ENCODE peak calls at places on chromosome 6, in eight cellular contexts. One of them, this sample, is unnamed.

GRCh38 chr6:34028691-34029360 is 117.1 kb downstream of the GRM4 start:
- DNase-seq in spleen: no peak
- DNase-seq in activated naive CD4-positive, alpha-beta T cell treated with anti-CD3 and anti-CD28 coated beads, Interleukin-2, amount 10 ng/mL, durations not matched to agents 7 days and 5 days: no peak
- DNase-seq in colonic mucosa: no peak
- DNase-seq in erythroblast: no peak
- DNase-seq in H7: no peak
- DNase-seq in activated naive CD8-positive, alpha-beta T cell treated with anti-CD3 and anti-CD28 coated beads for 36 hours: no peak
- DNase-seq in nucleus accumbens: no peak
- DNase-seq in this sample: no peak

GRCh38 chr6:66861007-66861541 is 1154.0 kb upstream of the EYS start:
- DNase-seq in H7: no peak
- DNase-seq in activated naive CD4-positive, alpha-beta T cell treated with anti-CD3 and anti-CD28 coated beads, Interleukin-2, amount 10 ng/mL, durations not matched to agents 7 days and 5 days: no peak
- DNase-seq in activated naive CD8-positive, alpha-beta T cell treated with anti-CD3 and anti-CD28 coated beads for 36 hours: no peak
- DNase-seq in nucleus accumbens: no peak
- DNase-seq in spleen: no peak
- DNase-seq in colonic mucosa: no peak
- DNase-seq in erythroblast: no peak
- DNase-seq in this sample: no peak

GRCh38 chr6:166439366-166440091 is 56.8 kb upstream of the MPC1 start:
- DNase-seq in activated naive CD4-positive, alpha-beta T cell treated with anti-CD3 and anti-CD28 coated beads, Interleukin-2, amount 10 ng/mL, durations not matched to agents 7 days and 5 days: no peak
- DNase-seq in colonic mucosa: no peak
- DNase-seq in nucleus accumbens: no peak
- DNase-seq in spleen: no peak
- DNase-seq in H7: no peak
- DNase-seq in erythroblast: no peak
- DNase-seq in activated naive CD8-positive, alpha-beta T cell treated with anti-CD3 and anti-CD28 coated beads for 36 hours: no peak
- DNase-seq in this sample: no peak

GRCh38 chr6:20233007-20233730 is 20.9 kb upstream of the MBOAT1 start:
- DNase-seq in activated naive CD4-positive, alpha-beta T cell treated with anti-CD3 and anti-CD28 coated beads, Interleukin-2, amount 10 ng/mL, durations not matched to agents 7 days and 5 days: no peak
- DNase-seq in nucleus accumbens: no peak
- DNase-seq in erythroblast: no peak
- DNase-seq in colonic mucosa: no peak
- DNase-seq in H7: no peak
- DNase-seq in spleen: no peak
- DNase-seq in activated naive CD8-positive, alpha-beta T cell treated with anti-CD3 and anti-CD28 coated beads for 36 hours: no peak
- DNase-seq in this sample: no peak

GRCh38 chr6:26224940-26225847 is 138.0 kb downstream of the HFE start:
- DNase-seq in erythroblast: peak; percentile 92
- DNase-seq in activated naive CD8-positive, alpha-beta T cell treated with anti-CD3 and anti-CD28 coated beads for 36 hours: no peak
- DNase-seq in activated naive CD4-positive, alpha-beta T cell treated with anti-CD3 and anti-CD28 coated beads, Interleukin-2, amount 10 ng/mL, durations not matched to agents 7 days and 5 days: no peak
- DNase-seq in spleen: peak; percentile 82
- DNase-seq in colonic mucosa: no peak
- DNase-seq in H7: peak; percentile 77
- DNase-seq in nucleus accumbens: no peak
- DNase-seq in this sample: peak; percentile 83

GRCh38 chr6:17355404-17355774 is 38.0 kb upstream of the CAP2 start:
- DNase-seq in spleen: no peak
- DNase-seq in nucleus accumbens: no peak
- DNase-seq in activated naive CD8-positive, alpha-beta T cell treated with anti-CD3 and anti-CD28 coated beads for 36 hours: no peak
- DNase-seq in H7: no peak
- DNase-seq in activated naive CD4-positive, alpha-beta T cell treated with anti-CD3 and anti-CD28 coated beads, Interleukin-2, amount 10 ng/mL, durations not matched to agents 7 days and 5 days: no peak
- DNase-seq in colonic mucosa: no peak
- DNase-seq in erythroblast: no peak
- DNase-seq in this sample: no peak

GRCh38 chr6:97215157-97215769 is 67.8 kb downstream of the MMS22L start:
- DNase-seq in H7: peak; percentile 13
- DNase-seq in spleen: no peak
- DNase-seq in activated naive CD4-positive, alpha-beta T cell treated with anti-CD3 and anti-CD28 coated beads, Interleukin-2, amount 10 ng/mL, durations not matched to agents 7 days and 5 days: no peak
- DNase-seq in colonic mucosa: peak; percentile 21
- DNase-seq in nucleus accumbens: no peak
- DNase-seq in activated naive CD8-positive, alpha-beta T cell treated with anti-CD3 and anti-CD28 coated beads for 36 hours: no peak
- DNase-seq in erythroblast: peak; percentile 69
- DNase-seq in this sample: peak; percentile 20

GRCh38 chr6:152750694-152751093 is at the start of gene VIP:
- DNase-seq in erythroblast: no peak
- DNase-seq in colonic mucosa: no peak
- DNase-seq in nucleus accumbens: no peak
- DNase-seq in activated naive CD8-positive, alpha-beta T cell treated with anti-CD3 and anti-CD28 coated beads for 36 hours: no peak
- DNase-seq in activated naive CD4-positive, alpha-beta T cell treated with anti-CD3 and anti-CD28 coated beads, Interleukin-2, amount 10 ng/mL, durations not matched to agents 7 days and 5 days: no peak
- DNase-seq in H7: peak; percentile 32
- DNase-seq in spleen: no peak
- DNase-seq in this sample: no peak

GRCh38 chr6:73969982-73970960 is 274.3 kb downstream of the CD109 start:
- DNase-seq in spleen: no peak
- DNase-seq in activated naive CD4-positive, alpha-beta T cell treated with anti-CD3 and anti-CD28 coated beads, Interleukin-2, amount 10 ng/mL, durations not matched to agents 7 days and 5 days: no peak
- DNase-seq in H7: no peak
- DNase-seq in activated naive CD8-positive, alpha-beta T cell treated with anti-CD3 and anti-CD28 coated beads for 36 hours: no peak
- DNase-seq in erythroblast: peak; percentile 7
- DNase-seq in nucleus accumbens: no peak
- DNase-seq in colonic mucosa: no peak
- DNase-seq in this sample: peak; percentile 25

GRCh38 chr6:15941168-15941567 is 187.7 kb upstream of the MYLIP start:
- DNase-seq in activated naive CD8-positive, alpha-beta T cell treated with anti-CD3 and anti-CD28 coated beads for 36 hours: no peak
- DNase-seq in nucleus accumbens: no peak
- DNase-seq in spleen: no peak
- DNase-seq in activated naive CD4-positive, alpha-beta T cell treated with anti-CD3 and anti-CD28 coated beads, Interleukin-2, amount 10 ng/mL, durations not matched to agents 7 days and 5 days: no peak
- DNase-seq in colonic mucosa: no peak
- DNase-seq in H7: no peak
- DNase-seq in erythroblast: no peak
- DNase-seq in this sample: no peak

GRCh38 chr6:41713650-41714291 is 21.6 kb downstream of the TFEB start:
- DNase-seq in nucleus accumbens: no peak
- DNase-seq in activated naive CD8-positive, alpha-beta T cell treated with anti-CD3 and anti-CD28 coated beads for 36 hours: peak; percentile 17
- DNase-seq in H7: no peak
- DNase-seq in spleen: peak; percentile 79
- DNase-seq in erythroblast: no peak
- DNase-seq in activated naive CD4-positive, alpha-beta T cell treated with anti-CD3 and anti-CD28 coated beads, Interleukin-2, amount 10 ng/mL, durations not matched to agents 7 days and 5 days: no peak
- DNase-seq in colonic mucosa: no peak
- DNase-seq in this sample: no peak

GRCh38 chr6:137494281-137494966 is at the start of gene OLIG3:
- DNase-seq in colonic mucosa: no peak
- DNase-seq in H7: peak; percentile 85
- DNase-seq in activated naive CD8-positive, alpha-beta T cell treated with anti-CD3 and anti-CD28 coated beads for 36 hours: peak; percentile 49
- DNase-seq in spleen: no peak
- DNase-seq in activated naive CD4-positive, alpha-beta T cell treated with anti-CD3 and anti-CD28 coated beads, Interleukin-2, amount 10 ng/mL, durations not matched to agents 7 days and 5 days: peak; percentile 34
- DNase-seq in nucleus accumbens: no peak
- DNase-seq in erythroblast: no peak
- DNase-seq in this sample: no peak

GRCh38 chr6:34810936-34811632 is 19.2 kb downstream of the BLTP3A start:
- DNase-seq in spleen: no peak
- DNase-seq in H7: no peak
- DNase-seq in erythroblast: no peak
- DNase-seq in colonic mucosa: peak; percentile 22
- DNase-seq in activated naive CD4-positive, alpha-beta T cell treated with anti-CD3 and anti-CD28 coated beads, Interleukin-2, amount 10 ng/mL, durations not matched to agents 7 days and 5 days: no peak
- DNase-seq in nucleus accumbens: no peak
- DNase-seq in activated naive CD8-positive, alpha-beta T cell treated with anti-CD3 and anti-CD28 coated beads for 36 hours: peak; percentile 37
- DNase-seq in this sample: no peak

GRCh38 chr6:10939840-10940239 is 53.0 kb downstream of the SYCP2L start:
- DNase-seq in colonic mucosa: no peak
- DNase-seq in H7: no peak
- DNase-seq in nucleus accumbens: no peak
- DNase-seq in spleen: no peak
- DNase-seq in activated naive CD4-positive, alpha-beta T cell treated with anti-CD3 and anti-CD28 coated beads, Interleukin-2, amount 10 ng/mL, durations not matched to agents 7 days and 5 days: no peak
- DNase-seq in erythroblast: no peak
- DNase-seq in activated naive CD8-positive, alpha-beta T cell treated with anti-CD3 and anti-CD28 coated beads for 36 hours: no peak
- DNase-seq in this sample: no peak

GRCh38 chr6:13769655-13770053 is 44.7 kb downstream of the MCUR1 start:
- DNase-seq in erythroblast: peak; percentile 45
- DNase-seq in colonic mucosa: no peak
- DNase-seq in H7: peak; percentile 87
- DNase-seq in activated naive CD8-positive, alpha-beta T cell treated with anti-CD3 and anti-CD28 coated beads for 36 hours: peak; percentile 23
- DNase-seq in nucleus accumbens: no peak
- DNase-seq in activated naive CD4-positive, alpha-beta T cell treated with anti-CD3 and anti-CD28 coated beads, Interleukin-2, amount 10 ng/mL, durations not matched to agents 7 days and 5 days: peak; percentile 30
- DNase-seq in spleen: no peak
- DNase-seq in this sample: no peak

GRCh38 chr6:147689398-147689797 is 180.9 kb downstream of the SAMD5 start:
- DNase-seq in spleen: no peak
- DNase-seq in activated naive CD8-positive, alpha-beta T cell treated with anti-CD3 and anti-CD28 coated beads for 36 hours: no peak
- DNase-seq in nucleus accumbens: no peak
- DNase-seq in colonic mucosa: no peak
- DNase-seq in activated naive CD4-positive, alpha-beta T cell treated with anti-CD3 and anti-CD28 coated beads, Interleukin-2, amount 10 ng/mL, durations not matched to agents 7 days and 5 days: no peak
- DNase-seq in erythroblast: no peak
- DNase-seq in H7: no peak
- DNase-seq in this sample: no peak

GRCh38 chr6:39403304-39403703 is 80.8 kb upstream of the KCNK16 start:
- DNase-seq in activated naive CD8-positive, alpha-beta T cell treated with anti-CD3 and anti-CD28 coated beads for 36 hours: no peak
- DNase-seq in colonic mucosa: no peak
- DNase-seq in spleen: no peak
- DNase-seq in H7: no peak
- DNase-seq in nucleus accumbens: no peak
- DNase-seq in erythroblast: no peak
- DNase-seq in activated naive CD4-positive, alpha-beta T cell treated with anti-CD3 and anti-CD28 coated beads, Interleukin-2, amount 10 ng/mL, durations not matched to agents 7 days and 5 days: no peak
- DNase-seq in this sample: no peak

GRCh38 chr6:129331450-129332138 is 378.4 kb downstream of the ARHGAP18 start:
- DNase-seq in colonic mucosa: no peak
- DNase-seq in activated naive CD8-positive, alpha-beta T cell treated with anti-CD3 and anti-CD28 coated beads for 36 hours: no peak
- DNase-seq in nucleus accumbens: no peak
- DNase-seq in erythroblast: no peak
- DNase-seq in H7: no peak
- DNase-seq in activated naive CD4-positive, alpha-beta T cell treated with anti-CD3 and anti-CD28 coated beads, Interleukin-2, amount 10 ng/mL, durations not matched to agents 7 days and 5 days: no peak
- DNase-seq in spleen: no peak
- DNase-seq in this sample: no peak

GRCh38 chr6:107712523-107713213 is 111.4 kb downstream of the SCML4 start:
- DNase-seq in erythroblast: no peak
- DNase-seq in H7: no peak
- DNase-seq in activated naive CD4-positive, alpha-beta T cell treated with anti-CD3 and anti-CD28 coated beads, Interleukin-2, amount 10 ng/mL, durations not matched to agents 7 days and 5 days: no peak
- DNase-seq in activated naive CD8-positive, alpha-beta T cell treated with anti-CD3 and anti-CD28 coated beads for 36 hours: peak; percentile 43
- DNase-seq in spleen: no peak
- DNase-seq in nucleus accumbens: no peak
- DNase-seq in colonic mucosa: no peak
- DNase-seq in this sample: peak; percentile 60

GRCh38 chr6:133890941-133891813 is 2.3 kb downstream of the TCF21 start:
- DNase-seq in colonic mucosa: peak; percentile 25
- DNase-seq in erythroblast: peak; percentile 3
- DNase-seq in H7: peak; percentile 82
- DNase-seq in activated naive CD8-positive, alpha-beta T cell treated with anti-CD3 and anti-CD28 coated beads for 36 hours: peak; percentile 15
- DNase-seq in nucleus accumbens: no peak
- DNase-seq in activated naive CD4-positive, alpha-beta T cell treated with anti-CD3 and anti-CD28 coated beads, Interleukin-2, amount 10 ng/mL, durations not matched to agents 7 days and 5 days: no peak
- DNase-seq in spleen: peak; percentile 72
- DNase-seq in this sample: no peak

GRCh38 chr6:3473773-3474172 is 16.9 kb upstream of the SLC22A23 start:
- DNase-seq in H7: no peak
- DNase-seq in colonic mucosa: no peak
- DNase-seq in erythroblast: no peak
- DNase-seq in spleen: no peak
- DNase-seq in nucleus accumbens: no peak
- DNase-seq in activated naive CD8-positive, alpha-beta T cell treated with anti-CD3 and anti-CD28 coated beads for 36 hours: no peak
- DNase-seq in activated naive CD4-positive, alpha-beta T cell treated with anti-CD3 and anti-CD28 coated beads, Interleukin-2, amount 10 ng/mL, durations not matched to agents 7 days and 5 days: no peak
- DNase-seq in this sample: no peak

GRCh38 chr6:4780360-4780812 is 4.2 kb downstream of the CDYL start:
- DNase-seq in nucleus accumbens: no peak
- DNase-seq in erythroblast: no peak
- DNase-seq in spleen: no peak
- DNase-seq in colonic mucosa: peak; percentile 50
- DNase-seq in activated naive CD4-positive, alpha-beta T cell treated with anti-CD3 and anti-CD28 coated beads, Interleukin-2, amount 10 ng/mL, durations not matched to agents 7 days and 5 days: no peak
- DNase-seq in activated naive CD8-positive, alpha-beta T cell treated with anti-CD3 and anti-CD28 coated beads for 36 hours: no peak
- DNase-seq in H7: peak; percentile 28
- DNase-seq in this sample: no peak

GRCh38 chr6:166478782-166479592 is 96.2 kb upstream of the MPC1 start:
- DNase-seq in erythroblast: no peak
- DNase-seq in nucleus accumbens: no peak
- DNase-seq in colonic mucosa: no peak
- DNase-seq in spleen: peak; percentile 70
- DNase-seq in activated naive CD4-positive, alpha-beta T cell treated with anti-CD3 and anti-CD28 coated beads, Interleukin-2, amount 10 ng/mL, durations not matched to agents 7 days and 5 days: no peak
- DNase-seq in activated naive CD8-positive, alpha-beta T cell treated with anti-CD3 and anti-CD28 coated beads for 36 hours: no peak
- DNase-seq in H7: no peak
- DNase-seq in this sample: no peak

GRCh38 chr6:21886601-21887091 is 293.1 kb downstream of the SOX4 start:
- DNase-seq in activated naive CD8-positive, alpha-beta T cell treated with anti-CD3 and anti-CD28 coated beads for 36 hours: no peak
- DNase-seq in colonic mucosa: no peak
- DNase-seq in H7: no peak
- DNase-seq in spleen: no peak
- DNase-seq in activated naive CD4-positive, alpha-beta T cell treated with anti-CD3 and anti-CD28 coated beads, Interleukin-2, amount 10 ng/mL, durations not matched to agents 7 days and 5 days: no peak
- DNase-seq in nucleus accumbens: no peak
- DNase-seq in erythroblast: no peak
- DNase-seq in this sample: no peak

GRCh38 chr6:36970892-36971842 is 14.8 kb downstream of the MTCH1 start:
- DNase-seq in spleen: peak; percentile 47
- DNase-seq in activated naive CD8-positive, alpha-beta T cell treated with anti-CD3 and anti-CD28 coated beads for 36 hours: no peak
- DNase-seq in nucleus accumbens: no peak
- DNase-seq in erythroblast: no peak
- DNase-seq in colonic mucosa: no peak
- DNase-seq in activated naive CD4-positive, alpha-beta T cell treated with anti-CD3 and anti-CD28 coated beads, Interleukin-2, amount 10 ng/mL, durations not matched to agents 7 days and 5 days: no peak
- DNase-seq in H7: no peak
- DNase-seq in this sample: no peak

GRCh38 chr6:155330922-155331321 is 16.6 kb upstream of the TFB1M start:
- DNase-seq in activated naive CD8-positive, alpha-beta T cell treated with anti-CD3 and anti-CD28 coated beads for 36 hours: no peak
- DNase-seq in colonic mucosa: no peak
- DNase-seq in erythroblast: peak; percentile 32
- DNase-seq in spleen: no peak
- DNase-seq in activated naive CD4-positive, alpha-beta T cell treated with anti-CD3 and anti-CD28 coated beads, Interleukin-2, amount 10 ng/mL, durations not matched to agents 7 days and 5 days: no peak
- DNase-seq in nucleus accumbens: no peak
- DNase-seq in H7: no peak
- DNase-seq in this sample: no peak

GRCh38 chr6:31441368-31442267 is 38.2 kb downstream of the MICA start:
- DNase-seq in erythroblast: peak; percentile 65
- DNase-seq in colonic mucosa: peak; percentile 90
- DNase-seq in activated naive CD4-positive, alpha-beta T cell treated with anti-CD3 and anti-CD28 coated beads, Interleukin-2, amount 10 ng/mL, durations not matched to agents 7 days and 5 days: peak; percentile 89
- DNase-seq in activated naive CD8-positive, alpha-beta T cell treated with anti-CD3 and anti-CD28 coated beads for 36 hours: peak; percentile 83
- DNase-seq in H7: peak; percentile 87
- DNase-seq in spleen: peak; percentile 96
- DNase-seq in nucleus accumbens: no peak
- DNase-seq in this sample: no peak

GRCh38 chr6:75023634-75024033 is 182.2 kb downstream of the COL12A1 start:
- DNase-seq in H7: no peak
- DNase-seq in colonic mucosa: no peak
- DNase-seq in nucleus accumbens: no peak
- DNase-seq in spleen: no peak
- DNase-seq in activated naive CD4-positive, alpha-beta T cell treated with anti-CD3 and anti-CD28 coated beads, Interleukin-2, amount 10 ng/mL, durations not matched to agents 7 days and 5 days: no peak
- DNase-seq in activated naive CD8-positive, alpha-beta T cell treated with anti-CD3 and anti-CD28 coated beads for 36 hours: no peak
- DNase-seq in erythroblast: no peak
- DNase-seq in this sample: no peak

GRCh38 chr6:16592550-16592892 is 168.7 kb downstream of the ATXN1 start:
- DNase-seq in activated naive CD8-positive, alpha-beta T cell treated with anti-CD3 and anti-CD28 coated beads for 36 hours: peak; percentile 8
- DNase-seq in spleen: no peak
- DNase-seq in nucleus accumbens: no peak
- DNase-seq in erythroblast: no peak
- DNase-seq in activated naive CD4-positive, alpha-beta T cell treated with anti-CD3 and anti-CD28 coated beads, Interleukin-2, amount 10 ng/mL, durations not matched to agents 7 days and 5 days: no peak
- DNase-seq in H7: no peak
- DNase-seq in colonic mucosa: no peak
- DNase-seq in this sample: no peak

This sample was measured in retinal pigment epithelial cell.